ENCODE peak calls at places on chromosomes 3 and 15, in nine cellular contexts. M is stomach, C is K562, U is breast epithelium, E is H1, L is spleen, D is HCT116, W is HL-60, F is endothelial cell of umbilical vein. Z is an unnamed sample.
A peak's percentile ranks its signal among the peaks of the same experiment; 100 is the strongest.

GRCh38 chr3:56998081-56998529 is 62.4 kb upstream of the SPATA12 start:
- DNase-seq in M (no peak), C (no peak), U (no peak), E (no peak), L (no peak), D (no peak), W (no peak), F (peak; percentile 84), Z (no peak)

GRCh38 chr3:192835818-192836468 is 81.7 kb downstream of the MB21D2 start:
- DNase-seq in M (no peak), C (no peak), U (no peak), E (no peak), L (no peak), D (no peak), W (no peak), F (no peak), Z (no peak)

GRCh38 chr15:91491131-91491950 is 362.2 kb upstream of the SLCO3A1 start:
- DNase-seq in M (no peak), C (no peak), U (no peak), E (no peak), L (no peak), D (no peak), W (no peak), F (no peak), Z (no peak)

GRCh38 chr3:44297255-44297654 is 41.3 kb upstream of the TCAIM start:
- DNase-seq in M (no peak), C (no peak), U (no peak), E (no peak), L (no peak), D (no peak), W (no peak), F (no peak), Z (no peak)

GRCh38 chr3:56975562-56975961 is 84.9 kb upstream of the SPATA12 start:
- DNase-seq in M (no peak), C (no peak), U (no peak), E (no peak), L (no peak), D (no peak), W (no peak), F (peak; percentile 85), Z (no peak)

GRCh38 chr3:77773084-77773483 is 733.2 kb downstream of the ROBO2 start:
- DNase-seq in M (no peak), C (no peak), U (no peak), E (no peak), L (no peak), D (no peak), W (no peak), F (no peak), Z (no peak)

GRCh38 chr3:193874512-193874911 is 261.4 kb upstream of the HES1 start:
- DNase-seq in M (no peak), C (no peak), U (no peak), E (no peak), L (no peak), D (no peak), W (peak; percentile 35), F (no peak), Z (no peak)

GRCh38 chr3:171614318-171614967 is 154.2 kb upstream of the TNIK start:
- DNase-seq in M (no peak), C (peak; percentile 57), U (no peak), E (peak; percentile 29), L (peak; percentile 69), D (no peak), W (no peak), F (peak; percentile 37), Z (no peak)

GRCh38 chr15:62492900-62493299 is 327.8 kb upstream of the C2CD4B start:
- DNase-seq in M (no peak), C (no peak), U (no peak), E (no peak), L (no peak), D (no peak), W (no peak), F (no peak), Z (no peak)

GRCh38 chr3:97259263-97259662 is 444.9 kb downstream of the EPHA6 start:
- DNase-seq in M (no peak), C (no peak), U (no peak), E (no peak), L (no peak), D (no peak), W (no peak), F (no peak), Z (no peak)

GRCh38 chr3:52036829-52037228 is 19.5 kb downstream of the DUSP7 start:
- DNase-seq in M (no peak), C (no peak), U (no peak), E (no peak), L (no peak), D (no peak), W (no peak), F (no peak), Z (no peak)

GRCh38 chr3:52038227-52038626 is 18.1 kb downstream of the DUSP7 start:
- DNase-seq in M (no peak), C (no peak), U (no peak), E (no peak), L (no peak), D (no peak), W (no peak), F (no peak), Z (no peak)

GRCh38 chr3:52036222-52036694 is 20.1 kb downstream of the DUSP7 start:
- DNase-seq in M (no peak), C (no peak), U (no peak), E (no peak), L (no peak), D (no peak), W (no peak), F (no peak), Z (no peak)

GRCh38 chr3:52039426-52039825 is 16.9 kb downstream of the DUSP7 start:
- DNase-seq in M (no peak), C (no peak), U (peak; percentile 44), E (no peak), L (no peak), D (no peak), W (no peak), F (no peak), Z (no peak)

DNA sequence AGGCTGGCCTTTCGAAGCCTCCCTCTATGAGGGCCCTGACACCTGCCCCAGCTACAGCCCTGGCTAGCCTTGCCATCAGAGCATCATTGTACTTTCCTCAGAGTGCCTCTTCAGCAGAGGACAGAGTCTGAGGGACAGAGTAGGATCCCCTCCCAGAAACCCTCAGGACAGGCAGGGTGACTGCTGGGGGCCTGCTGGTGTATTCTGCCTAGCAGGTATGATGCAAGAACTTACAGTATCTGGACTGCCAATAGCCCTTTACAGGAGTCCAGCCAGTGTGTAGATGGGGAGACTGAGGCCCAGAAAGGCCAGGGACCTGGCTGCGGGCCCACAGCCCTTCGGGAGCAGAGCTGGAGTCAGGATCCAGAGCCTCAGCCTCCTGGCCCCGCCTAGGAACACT is 19.1 kb downstream of the DUSP7 start:
- DNase-seq in M (no peak), C (no peak), U (no peak), E (no peak), L (no peak), D (no peak), W (no peak), F (no peak), Z (no peak)
- H3K27ac ChIP-seq in M (no peak overlapping the region), C (no peak overlapping the region), U (no peak overlapping the region), E (no peak overlapping the region), L (no peak overlapping the region), D (no peak overlapping the region), W (no peak overlapping the region), F (no peak overlapping the region), Z (no peak overlapping the region)

GRCh38 chr3:73762855-73763254 is 138.1 kb upstream of the PDZRN3 start:
- DNase-seq in M (no peak), C (no peak), U (no peak), E (peak; percentile 61), L (no peak), D (no peak), W (no peak), F (no peak), Z (no peak)

GRCh38 chr3:73772076-73772475 is 147.3 kb upstream of the PDZRN3 start:
- DNase-seq in M (no peak), C (no peak), U (no peak), E (no peak), L (no peak), D (no peak), W (no peak), F (no peak), Z (no peak)

GRCh38 chr3:73765878-73766564 is 141.3 kb upstream of the PDZRN3 start:
- DNase-seq in M (no peak), C (no peak), U (no peak), E (no peak), L (no peak), D (no peak), W (no peak), F (no peak), Z (no peak)

GRCh38 chr3:73768594-73769308 is 144.0 kb upstream of the PDZRN3 start:
- DNase-seq in M (no peak), C (no peak), U (no peak), E (no peak), L (no peak), D (no peak), W (no peak), F (no peak), Z (no peak)

GRCh38 chr3:73766599-73767378 is 142.0 kb upstream of the PDZRN3 start:
- DNase-seq in M (no peak), C (no peak), U (peak; percentile 41), E (no peak), L (no peak), D (no peak), W (no peak), F (no peak), Z (no peak)
- H3K4me3 ChIP-seq in M (peak overlapping the region; percentile 21), C (no peak overlapping the region), U (peak overlapping the region; percentile 56), E (no peak overlapping the region), L (no peak overlapping the region), D (no peak overlapping the region), W (no peak overlapping the region), F (no peak overlapping the region), Z (no peak overlapping the region)

DNA sequence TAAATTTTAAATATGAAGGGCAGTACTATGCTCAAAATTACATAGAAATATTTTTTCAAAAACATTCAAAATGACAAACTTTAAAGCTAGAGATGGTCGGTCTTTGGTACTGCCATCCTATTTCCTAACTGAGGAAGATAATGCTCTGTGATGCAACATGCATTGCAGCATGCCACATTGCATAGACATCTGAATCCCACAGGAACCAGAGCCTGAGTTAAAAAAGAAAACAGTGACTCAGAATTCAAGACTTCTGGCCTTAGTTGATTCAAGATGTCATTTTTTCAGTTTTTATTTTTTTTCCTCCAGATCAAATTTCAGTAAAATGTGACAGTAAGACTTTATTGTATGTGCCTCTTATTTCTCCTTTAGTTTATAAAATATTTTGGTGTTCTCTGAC is 33.1 kb downstream of the TP63 start:
- DNase-seq in M (no peak), C (no peak), U (no peak), E (no peak), L (no peak), D (no peak), W (peak; percentile 39), F (peak; percentile 26), Z (no peak)
- TF ChIP-seq POLR2AphosphoS5 in M (no peak), C (no peak), U (no peak), E (no peak), L (no peak), D (no peak), W (no peak), F (no peak), Z (no peak)

GRCh38 chr3:45988100-45988761 is 7.4 kb downstream of the FYCO1 start:
- DNase-seq in M (no peak), C (no peak), U (no peak), E (no peak), L (no peak), D (no peak), W (peak; percentile 18), F (no peak), Z (no peak)
- H3K27ac ChIP-seq in M (peak overlapping the region; percentile 91), C (no peak overlapping the region), U (peak overlapping the region; percentile 81), E (no peak overlapping the region), L (no peak overlapping the region), D (no peak overlapping the region), W (no peak overlapping the region), F (peak overlapping the region; percentile 94), Z (peak overlapping the region; percentile 86)